ENCODE peak calls at places on chromosomes 11 and 22, in eight cellular contexts. I, G, D, X, S, Y, U and L are unnamed samples.
A peak's percentile ranks its signal among the peaks of the same experiment; 100 is the strongest.

GRCh38 chr22:19523240-19524169 is 705 bp downstream of the CLDN5 start:
- DNase-seq in Y (no peak), I (no peak), D (peak; percentile 9), G (no peak), X (no peak), S (no peak), U (no peak), L (no peak)

GRCh38 chr11:69671734-69672465 is 3.3 kb downstream of the LTO1 start:
- DNase-seq in D (no peak), G (no peak), I (no peak), Y (no peak), U (peak; percentile 41), S (no peak), X (no peak), L (no peak)

GRCh38 chr11:34098813-34099212 is 6.6 kb upstream of the NAT10 start:
- DNase-seq in X (no peak), D (no peak), U (no peak), I (no peak), G (no peak), Y (no peak), S (no peak), L (no peak)

GRCh38 chr11:61922539-61922938 is 5.2 kb upstream of the RAB3IL1 start:
- DNase-seq in U (peak; percentile 95), S (peak; percentile 85), Y (no peak), D (peak; percentile 48), I (no peak), X (peak; percentile 91), G (peak; percentile 92), L (no peak)

GRCh38 chr11:34599406-34599901 is 21.4 kb upstream of the EHF start:
- DNase-seq in I (peak; percentile 88), G (no peak), U (no peak), X (no peak), D (peak; percentile 79), S (no peak), Y (peak; percentile 91), L (peak; percentile 45)

GRCh38 chr11:100849914-100850235 is 162.8 kb downstream of the ARHGAP42 start:
- DNase-seq in U (no peak), D (no peak), X (no peak), S (no peak), I (no peak), Y (no peak), G (no peak), L (no peak)

GRCh38 chr11:71207563-71207962 is 44.8 kb downstream of the SHANK2 start:
- DNase-seq in S (no peak), D (no peak), Y (no peak), X (no peak), G (no peak), I (no peak), U (peak; percentile 24), L (no peak)

GRCh38 chr11:36155770-36156485 is 133.3 kb downstream of the COMMD9 start:
- DNase-seq in G (no peak), S (no peak), U (no peak), Y (no peak), X (no peak), D (peak; percentile 78), I (no peak), L (peak; percentile 67)

GRCh38 chr11:72633068-72633467 is 41.2 kb downstream of the PDE2A start:
- DNase-seq in U (no peak), Y (no peak), D (no peak), S (no peak), G (no peak), X (no peak), I (no peak), L (no peak)

GRCh38 chr11:117946842-117947526 is 17.8 kb upstream of the TMPRSS13 start:
- DNase-seq in X (peak; percentile 83), S (peak; percentile 93), U (peak; percentile 93), G (peak; percentile 70), I (peak; percentile 81), Y (peak; percentile 85), D (peak; percentile 91), L (peak; percentile 81)

GRCh38 chr11:67416416-67417335 is 1.2 kb downstream of the CARNS1 start:
- DNase-seq in U (no peak), X (no peak), S (no peak), D (no peak), G (no peak), Y (no peak), I (peak; percentile 78), L (no peak)

GRCh38 chr11:113681711-113682410 is 24.2 kb downstream of the TMPRSS5 start:
- DNase-seq in S (no peak), U (no peak), X (no peak), G (no peak), I (no peak), Y (no peak), D (no peak), L (no peak)

GRCh38 chr22:43980996-43981395 is 25.8 kb downstream of the SAMM50 start:
- DNase-seq in S (no peak), I (no peak), U (peak; percentile 48), D (no peak), X (no peak), Y (no peak), G (no peak), L (no peak)

GRCh38 chr11:70158757-70159389 is 44.2 kb upstream of the FADD start:
- DNase-seq in S (no peak), I (no peak), D (no peak), G (no peak), X (no peak), U (no peak), Y (no peak), L (no peak)

GRCh38 chr11:115098037-115098436 is 406.2 kb downstream of the CADM1 start:
- DNase-seq in D (peak; percentile 46), X (no peak), S (no peak), I (no peak), G (no peak), Y (no peak), U (no peak), L (no peak)

DNA sequence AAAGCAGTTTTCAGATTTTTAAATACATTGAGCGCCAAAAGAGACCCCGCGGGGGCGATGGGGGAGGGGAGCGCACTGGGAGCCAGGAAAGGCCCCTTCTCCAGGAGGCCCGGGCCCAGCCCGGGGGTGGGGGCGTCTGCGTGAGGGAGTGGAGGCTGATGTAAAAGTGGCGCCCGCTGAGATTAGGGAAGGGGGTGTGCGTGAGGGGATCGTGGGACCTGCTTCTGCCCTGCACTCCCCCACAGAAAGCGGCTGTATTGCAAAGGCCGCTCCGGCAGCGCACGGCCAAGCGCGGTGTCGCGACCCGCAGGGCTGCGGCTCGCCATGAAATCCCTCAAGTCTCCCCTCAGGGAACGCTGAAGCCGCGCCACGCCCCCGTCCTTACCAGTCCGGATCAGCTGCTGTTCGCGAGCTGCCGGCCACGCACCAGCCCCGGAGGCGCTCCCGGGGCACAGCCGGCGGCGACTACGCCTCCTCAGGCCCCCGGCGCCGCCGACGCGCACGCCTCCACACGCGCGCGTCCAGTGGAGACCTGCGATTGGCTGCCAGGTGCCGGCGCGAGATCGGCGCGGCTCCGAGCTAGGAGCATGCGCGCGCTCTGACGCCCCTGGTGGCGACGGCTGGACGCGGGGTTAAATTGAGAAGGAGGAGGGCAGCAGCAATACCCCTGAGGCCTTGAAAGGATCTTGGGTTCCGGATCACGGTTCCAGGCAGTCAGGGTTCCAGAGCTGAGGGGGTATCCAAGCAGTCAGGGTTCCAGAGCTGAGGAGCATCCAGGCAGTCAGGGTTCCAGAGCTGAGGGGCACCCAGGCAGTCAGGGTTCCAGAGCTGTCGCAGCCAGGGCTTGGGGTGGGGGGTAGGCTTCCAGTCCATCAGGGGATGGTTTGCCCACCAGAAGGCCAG is at the start of gene ZNF280B:
- DNase-seq in X (no peak), G (no peak), U (peak; percentile 72), S (peak; percentile 89), Y (peak; percentile 81), D (peak; percentile 79), I (peak; percentile 85), L (peak; percentile 75)
- TF ChIP-seq POLR2A in X (no peak), G (peak; percentile 7), U (no peak), S (no peak), Y (no peak), D (no peak), I (peak; percentile 59), L (peak; percentile 55)

GRCh38 chr11:123740787-123741158 is 687 bp downstream of the ZNF202 start:
- DNase-seq in S (peak; percentile 30), U (no peak), G (no peak), X (no peak), I (no peak), D (no peak), Y (no peak), L (no peak)

GRCh38 chr11:123738374-123738773 is 3.1 kb downstream of the ZNF202 start:
- DNase-seq in X (no peak), G (no peak), D (no peak), Y (no peak), S (no peak), I (no peak), U (no peak), L (no peak)

GRCh38 chr11:123742334-123742733 is 874 bp upstream of the ZNF202 start:
- DNase-seq in U (no peak), I (no peak), Y (no peak), S (no peak), D (no peak), G (no peak), X (no peak), L (no peak)

GRCh38 chr11:123742778-123743177 is 1.3 kb upstream of the ZNF202 start:
- DNase-seq in I (no peak), X (no peak), S (no peak), Y (no peak), G (no peak), D (no peak), U (no peak), L (no peak)

DNA sequence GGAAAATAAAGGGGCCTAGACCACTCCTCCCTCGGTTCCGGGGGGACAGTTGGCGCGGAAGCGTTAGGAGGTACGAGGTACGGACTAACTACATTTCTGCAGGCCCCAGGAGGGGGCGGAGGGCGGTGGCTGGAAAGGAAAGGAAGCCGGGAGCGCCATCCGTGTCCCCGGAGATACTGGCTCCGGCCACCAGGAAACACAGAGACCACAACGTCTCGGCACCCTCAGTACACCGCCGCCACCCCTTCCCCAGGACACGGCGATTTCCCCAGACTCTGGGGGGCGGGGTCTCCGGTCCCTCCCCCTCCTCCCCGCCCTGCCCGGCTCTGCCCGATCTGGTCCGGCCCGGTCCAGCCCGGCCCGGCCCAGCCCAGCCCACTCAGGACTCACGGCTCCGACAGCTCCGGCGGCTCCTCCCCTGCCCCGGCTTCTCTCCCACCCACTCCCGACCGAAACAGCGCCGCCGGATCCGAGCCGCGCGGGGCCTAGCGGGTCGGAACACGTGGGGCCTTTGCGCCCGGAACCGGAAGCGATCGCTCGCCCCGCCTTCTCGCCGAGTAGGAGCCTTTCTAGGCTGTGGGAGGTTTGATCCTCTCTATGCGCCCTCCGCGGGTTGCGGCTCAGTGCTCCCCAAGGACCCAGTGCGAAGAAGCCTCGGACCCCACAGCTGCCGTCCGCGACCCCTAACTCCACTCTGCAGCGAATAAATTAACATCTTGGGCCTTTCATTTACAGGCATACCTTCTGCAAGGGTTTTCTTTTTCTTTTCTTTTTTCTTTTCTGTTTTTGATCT is at the start of gene ZNF202:
- DNase-seq in G (peak; percentile 81), U (peak; percentile 95), X (peak; percentile 88), D (peak; percentile 87), S (peak; percentile 96), I (peak; percentile 89), Y (peak; percentile 69), L (peak; percentile 46)
- TF ChIP-seq POLR2A in G (peak; percentile 54), U (peak; percentile 16), X (no peak), D (peak; percentile 71), S (peak; percentile 24), I (peak; percentile 28), Y (no peak), L (peak; percentile 21)

GRCh38 chr22:23764931-23765881 is 2.4 kb downstream of the C22orf15 start:
- DNase-seq in I (no peak), S (no peak), D (no peak), Y (no peak), G (no peak), U (no peak), X (no peak), L (no peak)
- TF ChIP-seq POLR2A in I (no peak), S (no peak), D (no peak), Y (no peak), G (no peak), U (no peak), X (no peak), L (no peak)

GRCh38 chr11:1858576-1858975 is 5.7 kb downstream of the LSP1 start:
- DNase-seq in Y (no peak), S (no peak), D (no peak), X (no peak), U (no peak), G (no peak), I (no peak), L (no peak)
- TF ChIP-seq POLR2A in Y (no peak), S (no peak), D (no peak), X (no peak), U (no peak), G (no peak), I (no peak), L (no peak)